ENCODE peak calls at places on chromosomes 13 and 19, in five cellular contexts. M is epithelial cell of proximal tubule; X is CD4-positive, alpha-beta T cell; T is AG04450; C is AG20443. D is an unnamed sample.

GRCh38 chr19:40672038-40672437 is 18.4 kb downstream of the NUMBL start:
- DNase-seq in M (no peak), X (no peak), T (no peak), C (no peak), D (no peak)

GRCh38 chr13:49184621-49185020 is 35.5 kb upstream of the MLNR start:
- DNase-seq in M (no peak), X (no peak), T (no peak), C (no peak), D (no peak)

GRCh38 chr19:46428278-46429141 is at the start of gene PNMA8C:
- DNase-seq in M (no peak), X (peak), T (no peak), C (peak), D (peak)

GRCh38 chr13:113358653-113359052 is 5.3 kb downstream of the GRTP1 start:
- DNase-seq in M (no peak), X (no peak), T (no peak), C (no peak), D (no peak)

GRCh38 chr19:37654833-37655688 is at the start of gene ZFP30:
- DNase-seq in M (no peak), X (peak), T (peak), C (peak), D (peak)

GRCh38 chr19:49339364-49340068 is 4.3 kb downstream of the CD37 start:
- DNase-seq in M (no peak), X (no peak), T (peak), C (peak), D (peak)

GRCh38 chr19:40718774-40719391 is 2.0 kb downstream of the ITPKC start:
- DNase-seq in M (no peak), X (no peak), T (no peak), C (peak), D (peak)

GRCh38 chr19:50836543-50837195 is 3.3 kb upstream of the KLK15 start:
- DNase-seq in M (no peak), X (no peak), T (no peak), C (no peak), D (no peak)